ENCODE peak calls at places on chromosomes 12 and 14, in seven cellular contexts. Y is pancreas, Q is lower lobe of right lung, T is left lung, X is HepG2, C is IMR-90, A is right cardiac atrium. U is an unnamed sample.

GRCh38 chr14:54659365-54659764 is 92.4 kb downstream of the SAMD4A start:
- ATAC-seq in A (no peak), X (no peak), C (no peak), Y (no peak), Q (no peak), T (no peak), U (no peak)

GRCh38 chr14:91029451-91030217 is 30.8 kb downstream of the RPS6KA5 start:
- ATAC-seq in Y (no peak), A (no peak), C (no peak), T (no peak), Q (no peak), X (no peak), U (no peak)

GRCh38 chr12:16492820-16493797 is 112.9 kb downstream of the LMO3 start:
- ATAC-seq in X (peak), A (no peak), Q (no peak), Y (peak), T (no peak), C (no peak), U (no peak)

GRCh38 chr14:84208451-84208850 is 1321.5 kb upstream of the FLRT2 start:
- ATAC-seq in Q (no peak), A (no peak), T (no peak), Y (no peak), X (no peak), C (no peak), U (no peak)

GRCh38 chr14:66365388-66365787 is 120.8 kb upstream of the CCDC196 start:
- ATAC-seq in X (no peak), Y (no peak), Q (no peak), C (no peak), T (no peak), A (no peak), U (no peak)

GRCh38 chr12:64584173-64584555 is 26.1 kb upstream of the RASSF3 start:
- ATAC-seq in Y (peak), X (peak), Q (no peak), T (no peak), A (no peak), C (peak), U (no peak)

GRCh38 chr12:13039557-13039956 is 4.6 kb upstream of the FAM234B start:
- ATAC-seq in Q (no peak), T (no peak), Y (no peak), X (no peak), C (no peak), A (no peak), U (no peak)

GRCh38 chr14:74573421-74574091 is 38.5 kb downstream of the LTBP2 start:
- ATAC-seq in Q (peak), T (peak), C (no peak), X (peak), Y (no peak), A (no peak), U (no peak)

GRCh38 chr14:58978336-58978735 is 210.1 kb upstream of the DAAM1 start:
- ATAC-seq in Q (no peak), Y (no peak), X (no peak), C (no peak), T (peak), A (peak), U (no peak)

GRCh38 chr14:22549981-22550670 is 38.9 kb downstream of the DAD1 start:
- ATAC-seq in T (no peak), A (no peak), X (no peak), Y (no peak), Q (no peak), C (no peak), U (no peak)

GRCh38 chr12:38775457-38775856 is 129.9 kb downstream of the CPNE8 start:
- ATAC-seq in X (no peak), Y (no peak), C (no peak), T (no peak), Q (no peak), A (no peak), U (no peak)

GRCh38 chr12:27843714-27844245 is 63.7 kb upstream of the MANSC4 start:
- ATAC-seq in T (peak), Q (peak), Y (peak), A (peak), X (peak), C (peak), U (peak)

GRCh38 chr14:103000291-103000921 is 56.9 kb downstream of the CDC42BPB start:
- ATAC-seq in Y (no peak), X (no peak), A (peak), T (no peak), C (no peak), Q (no peak), U (no peak)

GRCh38 chr14:99480856-99481744 is at the start of the genes CCNK and SETD3:
- ATAC-seq in X (peak), Y (peak), T (peak), C (peak), A (peak), Q (peak), U (peak)

GRCh38 chr14:24434676-24435075 is 4.9 kb downstream of the KHNYN start:
- ATAC-seq in Y (no peak), A (no peak), C (no peak), X (no peak), T (no peak), Q (no peak), U (no peak)

GRCh38 chr14:67566908-67567307 is 33.2 kb downstream of the PIGH start:
- ATAC-seq in X (no peak), A (no peak), T (no peak), Q (no peak), C (no peak), Y (no peak), U (peak)

GRCh38 chr12:92085040-92085439 is 60.6 kb downstream of the BTG1 start:
- ATAC-seq in X (no peak), C (no peak), A (no peak), T (no peak), Q (no peak), Y (peak), U (no peak)

GRCh38 chr14:68995731-68996130 is 16.6 kb upstream of the ACTN1 start:
- ATAC-seq in Y (no peak), A (no peak), X (no peak), Q (no peak), T (no peak), C (no peak), U (no peak)

GRCh38 chr14:75469606-75470237 is 41.9 kb downstream of the JDP2 start:
- ATAC-seq in C (no peak), X (no peak), A (no peak), Q (peak), T (peak), Y (peak), U (peak)

GRCh38 chr14:85234626-85235025 is 295.3 kb upstream of the FLRT2 start:
- ATAC-seq in T (no peak), Y (no peak), A (no peak), C (no peak), X (no peak), Q (no peak), U (no peak)

GRCh38 chr12:60616400-60616799 is 1020.6 kb downstream of the SLC16A7 start:
- ATAC-seq in C (no peak), Q (peak), A (peak), T (no peak), Y (no peak), X (no peak), U (no peak)

GRCh38 chr14:94042433-94043091 is 16.4 kb downstream of the OTUB2 start:
- ATAC-seq in Y (no peak), Q (peak), C (peak), X (peak), A (peak), T (peak), U (no peak)

GRCh38 chr14:23101986-23102625 is 2.7 kb downstream of the CIROP start:
- ATAC-seq in C (no peak), Q (no peak), Y (no peak), X (peak), T (no peak), A (no peak), U (no peak)

GRCh38 chr12:125140239-125140917 is 75.1 kb downstream of the AACS start:
- ATAC-seq in A (no peak), X (no peak), T (no peak), Y (no peak), Q (no peak), C (no peak), U (no peak)

GRCh38 chr12:51262758-51263177 is 7.4 kb downstream of the SMAGP start:
- ATAC-seq in T (peak), X (no peak), C (peak), Q (peak), A (no peak), Y (peak), U (no peak)

GRCh38 chr14:54572316-54572715 is 5.4 kb downstream of the SAMD4A start:
- ATAC-seq in X (no peak), Q (no peak), T (no peak), A (no peak), C (no peak), Y (no peak), U (no peak)

GRCh38 chr12:5716221-5716620 is 228.8 kb downstream of the ANO2 start:
- ATAC-seq in A (peak), Q (no peak), X (no peak), C (peak), T (peak), Y (no peak), U (peak)

GRCh38 chr12:45299132-45299692 is 83.3 kb downstream of the ANO6 start:
- ATAC-seq in T (peak), C (peak), A (peak), Y (peak), Q (peak), X (no peak), U (peak)

GRCh38 chr14:22821193-22822016 is 6.2 kb upstream of the SLC7A7 start:
- ATAC-seq in Q (no peak), A (no peak), X (peak), T (no peak), C (no peak), Y (peak), U (no peak)

GRCh38 chr14:101235042-101235871 is 326.0 kb upstream of the DIO3 start:
- ATAC-seq in X (peak), C (peak), Y (peak), T (peak), Q (peak), A (peak), U (peak)

GRCh38 chr12:83122623-83122934 is 435.9 kb downstream of the TMTC2 start:
- ATAC-seq in Y (no peak), A (no peak), C (no peak), X (no peak), Q (no peak), T (no peak), U (no peak)

GRCh38 chr12:1878695-1879094 is 39.8 kb downstream of the CACNA2D4 start:
- ATAC-seq in Q (no peak), Y (no peak), C (no peak), T (no peak), A (no peak), X (no peak), U (no peak)

GRCh38 chr12:27472604-27473003 is 26.1 kb downstream of the SMCO2 start:
- ATAC-seq in T (no peak), Q (no peak), Y (no peak), X (no peak), A (no peak), C (no peak), U (no peak)

GRCh38 chr12:71671816-71672215 is 7.7 kb downstream of the THAP2 start:
- ATAC-seq in Q (no peak), C (no peak), X (no peak), T (no peak), A (no peak), Y (peak), U (no peak)

GRCh38 chr14:39173198-39173597 is 1.9 kb upstream of the PNN start:
- ATAC-seq in T (no peak), X (no peak), Q (no peak), C (no peak), A (no peak), Y (no peak), U (no peak)

GRCh38 chr12:20398720-20399119 is 30.4 kb downstream of the PDE3A start:
- ATAC-seq in C (no peak), A (no peak), Q (no peak), X (no peak), Y (no peak), T (no peak), U (no peak)

GRCh38 chr14:29316936-29317335 is 550.3 kb downstream of the FOXG1 start:
- ATAC-seq in C (no peak), Y (no peak), A (no peak), T (no peak), X (no peak), Q (no peak), U (no peak)

GRCh38 chr14:93923586-93923985 is 3.6 kb upstream of the FAM181A start:
- ATAC-seq in T (no peak), Q (no peak), Y (no peak), X (no peak), A (no peak), C (no peak), U (no peak)

DNA sequence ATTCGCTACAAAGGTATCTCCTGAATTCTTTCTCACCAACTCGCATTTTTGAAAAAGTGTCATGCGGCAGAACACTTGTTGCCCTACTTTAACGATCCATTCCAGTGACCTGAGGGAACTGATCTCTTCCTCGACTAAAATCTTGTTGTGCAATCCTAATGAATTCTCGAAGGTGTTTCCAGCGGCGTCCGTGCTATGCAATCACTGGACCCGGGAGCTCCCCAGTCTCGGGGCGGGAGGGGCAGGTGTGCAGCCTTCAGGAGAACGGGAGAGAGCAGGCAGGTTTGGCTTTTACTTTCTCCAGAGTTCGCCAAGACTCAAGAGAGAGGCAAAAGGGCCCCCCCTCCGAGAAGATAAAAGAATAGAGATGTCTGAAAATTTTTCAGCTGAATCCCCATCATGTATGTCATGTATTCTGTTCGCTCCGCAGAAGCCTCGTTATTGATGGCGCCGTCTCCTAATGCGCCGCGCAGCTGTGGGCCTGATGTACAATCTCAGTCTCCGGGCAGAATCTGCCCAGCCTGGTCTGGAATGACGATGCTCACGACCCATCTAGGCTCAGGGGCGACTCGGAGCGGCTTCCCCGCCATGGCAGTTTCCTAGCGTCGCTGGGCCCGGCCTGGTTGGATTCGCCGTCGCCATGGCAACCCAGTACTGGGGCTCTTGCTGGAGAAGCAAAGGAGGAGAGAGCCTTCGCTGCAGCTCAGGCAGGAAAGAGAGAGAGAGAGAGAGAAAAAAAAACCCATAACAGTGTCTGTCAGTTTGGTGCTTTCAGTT is 38.3 kb downstream of the PLXNC1 start:
- ATAC-seq in X (no peak), A (peak), C (peak), Y (peak), T (peak), Q (peak), U (no peak)
- H3K4me3 ChIP-seq in X (no peak), A (no peak), C (peak), Y (no peak), T (no peak), Q (peak), U (peak)

GRCh38 chr14:41289025-41289424 is 317.7 kb upstream of the LRFN5 start:
- ATAC-seq in Q (no peak), Y (no peak), A (no peak), C (no peak), X (no peak), T (no peak), U (no peak)
- H3K4me3 ChIP-seq in Q (no peak), Y (no peak), A (no peak), C (no peak), X (no peak), T (no peak), U (no peak)

GRCh38 chr12:117874842-117875434 is 93.9 kb downstream of the KSR2 start:
- ATAC-seq in Q (peak), A (peak), X (peak), T (peak), C (peak), Y (peak), U (peak)
- H3K4me3 ChIP-seq in Q (no peak), A (no peak), X (no peak), T (no peak), C (no peak), Y (no peak), U (no peak)

GRCh38 chr14:95359974-95360826 is 40.5 kb upstream of the CLMN start:
- ATAC-seq in Y (peak), X (no peak), C (no peak), A (peak), T (peak), Q (peak), U (no peak)
- H3K4me3 ChIP-seq in Y (no peak), X (no peak), C (no peak), A (no peak), T (no peak), Q (no peak), U (no peak)

DNA sequence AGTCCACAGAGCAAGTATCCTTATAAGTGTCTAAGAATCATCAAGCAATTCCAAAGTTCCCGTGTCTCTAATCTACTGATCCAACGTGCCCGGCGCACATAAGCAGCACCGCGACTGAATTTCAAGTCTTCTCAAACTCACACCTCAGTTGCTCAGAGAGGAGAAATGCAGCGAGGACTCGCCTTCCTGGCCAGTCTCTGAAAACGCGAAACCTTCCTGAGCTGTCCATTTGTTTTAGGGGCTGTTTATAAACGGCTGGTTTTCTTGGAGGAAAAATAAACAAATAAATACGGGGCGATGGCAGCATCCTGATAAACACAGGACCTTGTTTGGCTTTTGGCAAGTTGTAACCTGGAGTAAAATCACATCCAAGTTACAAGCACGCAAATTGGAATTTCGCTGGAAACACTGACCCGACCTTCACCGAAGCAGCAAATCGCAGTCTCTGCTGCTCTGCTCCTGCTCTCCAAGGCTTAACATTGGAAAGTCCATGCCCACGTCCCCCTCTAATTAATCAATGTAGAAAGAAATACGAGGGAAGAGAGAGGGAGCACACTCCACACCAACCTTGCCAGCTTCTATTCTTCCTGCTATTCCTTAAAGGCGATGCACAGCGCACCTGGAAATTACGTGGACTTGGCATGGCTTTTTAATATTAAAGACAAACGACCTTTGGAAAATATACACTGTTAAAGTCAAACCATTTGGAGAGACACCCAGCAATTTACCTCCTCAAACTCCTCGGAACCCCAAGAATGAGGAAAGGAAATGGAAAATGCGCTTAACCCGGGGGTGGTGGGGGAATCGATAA is 248.7 kb downstream of the APAF1 start:
- ATAC-seq in Q (no peak), C (no peak), Y (peak), A (no peak), T (no peak), X (no peak), U (no peak)
- H3K4me3 ChIP-seq in Q (no peak), C (no peak), Y (no peak), A (peak), T (no peak), X (no peak), U (peak)

GRCh38 chr12:50024227-50024626 is 1.1 kb downstream of the RACGAP1 start:
- ATAC-seq in T (no peak), X (no peak), A (no peak), Q (no peak), C (no peak), Y (no peak), U (no peak)
- H3K4me3 ChIP-seq in T (peak), X (peak), A (no peak), Q (peak), C (no peak), Y (no peak), U (no peak)

GRCh38 chr12:109968032-109968420 is 28.1 kb downstream of the GIT2 start:
- ATAC-seq in A (no peak), Q (no peak), X (no peak), Y (no peak), C (no peak), T (no peak), U (no peak)
- H3K4me3 ChIP-seq in A (no peak), Q (no peak), X (no peak), Y (no peak), C (no peak), T (no peak), U (no peak)

GRCh38 chr14:20412422-20412821 is 879 bp downstream of the TEP1 start:
- ATAC-seq in Q (peak), Y (peak), T (peak), X (peak), A (no peak), C (peak), U (no peak)
- H3K4me3 ChIP-seq in Q (peak), Y (peak), T (peak), X (peak), A (peak), C (peak), U (peak)

GRCh38 chr12:110451263-110451662 is 1.1 kb upstream of the ARPC3 start:
- ATAC-seq in Y (no peak), X (no peak), Q (no peak), T (no peak), A (no peak), C (no peak), U (no peak)

GRCh38 chr12:110453569-110454296 is 3.6 kb upstream of the ARPC3 start:
- ATAC-seq in X (peak), T (no peak), C (no peak), Y (no peak), Q (no peak), A (no peak), U (no peak)

GRCh38 chr12:110444455-110444854 is 5.7 kb downstream of the ARPC3 start:
- ATAC-seq in X (no peak), Y (no peak), T (no peak), A (no peak), C (no peak), Q (no peak), U (no peak)

DNA sequence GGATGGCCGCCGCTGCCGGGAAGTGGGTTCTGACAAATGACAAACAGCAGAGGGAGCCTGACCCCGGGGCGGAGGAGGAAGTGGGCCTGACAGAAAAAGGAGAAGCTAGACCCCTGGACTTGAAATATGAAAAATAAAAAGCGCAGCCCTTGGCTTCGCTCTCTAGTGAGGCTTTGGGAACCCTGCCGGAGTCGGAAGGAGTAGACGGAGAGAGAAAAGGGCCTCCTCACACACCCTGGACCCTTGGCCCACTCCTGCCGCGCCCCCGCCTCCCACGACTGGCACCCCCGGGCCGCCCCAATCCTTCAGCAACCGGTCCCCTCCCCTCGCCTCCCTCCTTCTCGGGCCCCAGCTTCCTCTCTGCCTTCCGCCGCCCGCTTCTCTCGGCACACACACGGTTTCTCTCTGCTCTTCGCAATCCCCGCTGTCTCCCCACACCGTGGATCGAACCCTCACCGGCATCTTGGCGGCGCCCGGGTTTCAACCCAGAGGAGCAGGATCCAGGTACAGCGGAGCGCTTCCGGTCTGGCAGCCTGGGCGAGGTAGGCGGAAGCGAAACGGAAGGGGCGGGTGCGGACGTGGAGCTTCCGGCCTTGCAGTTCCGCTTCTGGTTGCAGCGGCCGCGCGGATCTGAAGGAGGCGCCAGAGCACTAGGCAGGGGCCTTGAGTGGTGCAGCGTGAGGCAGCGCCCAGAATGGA is at the start of gene ARPC3:
- ATAC-seq in X (peak), A (peak), T (peak), Y (peak), Q (peak), C (peak), U (peak)
- H3K4me3 ChIP-seq in X (peak), A (peak), T (peak), Y (peak), Q (peak), C (peak), U (peak)

U was measured in gastroesophageal sphincter.